ENCODE peak calls at places on chromosomes 7 and 10, in eight cellular contexts. One of them, this sample, is unnamed.
A peak's percentile ranks its signal among the peaks of the same experiment; 100 is the strongest.

GRCh38 chr7:818031-818699 is 14.1 kb upstream of the SUN1 start:
- DNase-seq in GF-D8: no peak
- DNase-seq in lung microvascular endothelial cell: peak; percentile 47
- DNase-seq in uterus: no peak
- DNase-seq in left lobe of liver: no peak
- DNase-seq in NCI-H1436 treated with DMSO at 0.1 percent for 48 hours: no peak
- DNase-seq in activated T-cell treated with anti-CD3 and anti-CD28 coated beads, Interleukin-2, amount 50 U/mL, for 1 hour: no peak
- DNase-seq in caudate nucleus: no peak
- DNase-seq in this sample: no peak

GRCh38 chr7:39904077-39904486 is 46.0 kb upstream of the CDK13 start:
- DNase-seq in NCI-H1436 treated with DMSO at 0.1 percent for 48 hours: no peak
- DNase-seq in lung microvascular endothelial cell: no peak
- DNase-seq in GF-D8: no peak
- DNase-seq in activated T-cell treated with anti-CD3 and anti-CD28 coated beads, Interleukin-2, amount 50 U/mL, for 1 hour: no peak
- DNase-seq in caudate nucleus: no peak
- DNase-seq in uterus: no peak
- DNase-seq in left lobe of liver: no peak
- DNase-seq in this sample: no peak

GRCh38 chr10:130769146-130770017 is 542.1 kb downstream of the TCERG1L start:
- DNase-seq in uterus: no peak
- DNase-seq in NCI-H1436 treated with DMSO at 0.1 percent for 48 hours: no peak
- DNase-seq in GF-D8: no peak
- DNase-seq in caudate nucleus: no peak
- DNase-seq in left lobe of liver: no peak
- DNase-seq in lung microvascular endothelial cell: no peak
- DNase-seq in activated T-cell treated with anti-CD3 and anti-CD28 coated beads, Interleukin-2, amount 50 U/mL, for 1 hour: no peak
- DNase-seq in this sample: no peak

GRCh38 chr7:47730135-47730534 is 148.2 kb upstream of the TNS3 start:
- DNase-seq in uterus: no peak
- DNase-seq in left lobe of liver: no peak
- DNase-seq in GF-D8: no peak
- DNase-seq in activated T-cell treated with anti-CD3 and anti-CD28 coated beads, Interleukin-2, amount 50 U/mL, for 1 hour: no peak
- DNase-seq in NCI-H1436 treated with DMSO at 0.1 percent for 48 hours: no peak
- DNase-seq in lung microvascular endothelial cell: no peak
- DNase-seq in caudate nucleus: no peak
- DNase-seq in this sample: no peak

GRCh38 chr7:7889791-7890568 is 78.6 kb upstream of the GLCCI1 start:
- DNase-seq in left lobe of liver: no peak
- DNase-seq in lung microvascular endothelial cell: no peak
- DNase-seq in caudate nucleus: no peak
- DNase-seq in uterus: no peak
- DNase-seq in GF-D8: no peak
- DNase-seq in activated T-cell treated with anti-CD3 and anti-CD28 coated beads, Interleukin-2, amount 50 U/mL, for 1 hour: no peak
- DNase-seq in NCI-H1436 treated with DMSO at 0.1 percent for 48 hours: no peak
- DNase-seq in this sample: no peak

GRCh38 chr10:69486922-69487730 is 35.9 kb downstream of the TSPAN15 start:
- DNase-seq in uterus: no peak
- DNase-seq in left lobe of liver: no peak
- DNase-seq in GF-D8: no peak
- DNase-seq in NCI-H1436 treated with DMSO at 0.1 percent for 48 hours: no peak
- DNase-seq in activated T-cell treated with anti-CD3 and anti-CD28 coated beads, Interleukin-2, amount 50 U/mL, for 1 hour: no peak
- DNase-seq in lung microvascular endothelial cell: peak; percentile 49
- DNase-seq in caudate nucleus: no peak
- DNase-seq in this sample: no peak

GRCh38 chr10:131857156-131858117 is 43.4 kb upstream of the PPP2R2D start:
- DNase-seq in activated T-cell treated with anti-CD3 and anti-CD28 coated beads, Interleukin-2, amount 50 U/mL, for 1 hour: no peak
- DNase-seq in caudate nucleus: no peak
- DNase-seq in uterus: no peak
- DNase-seq in GF-D8: no peak
- DNase-seq in NCI-H1436 treated with DMSO at 0.1 percent for 48 hours: no peak
- DNase-seq in lung microvascular endothelial cell: no peak
- DNase-seq in left lobe of liver: peak; percentile 37
- DNase-seq in this sample: no peak

GRCh38 chr7:111510584-111511378 is 51.5 kb downstream of the IMMP2L start:
- DNase-seq in uterus: no peak
- DNase-seq in activated T-cell treated with anti-CD3 and anti-CD28 coated beads, Interleukin-2, amount 50 U/mL, for 1 hour: no peak
- DNase-seq in left lobe of liver: no peak
- DNase-seq in GF-D8: no peak
- DNase-seq in NCI-H1436 treated with DMSO at 0.1 percent for 48 hours: no peak
- DNase-seq in caudate nucleus: no peak
- DNase-seq in lung microvascular endothelial cell: peak; percentile 23
- DNase-seq in this sample: no peak

GRCh38 chr10:78416031-78416800 is 382.6 kb downstream of the RPS24 start:
- DNase-seq in caudate nucleus: no peak
- DNase-seq in activated T-cell treated with anti-CD3 and anti-CD28 coated beads, Interleukin-2, amount 50 U/mL, for 1 hour: no peak
- DNase-seq in GF-D8: no peak
- DNase-seq in lung microvascular endothelial cell: no peak
- DNase-seq in NCI-H1436 treated with DMSO at 0.1 percent for 48 hours: no peak
- DNase-seq in uterus: no peak
- DNase-seq in left lobe of liver: no peak
- DNase-seq in this sample: no peak